ENCODE peak calls at places on chromosome 7, in four cellular contexts. W is fibroblast of lung, M is spleen, K is pancreas. L is an unnamed sample.

GRCh38 chr7:116213361-116214155 is 3.2 kb downstream of the TES start:
- DNase-seq in W (peak), M (no peak), K (no peak), L (no peak)

GRCh38 chr7:30846378-30846777 is 65.3 kb upstream of the AQP1 start:
- DNase-seq in W (no peak), M (peak), K (peak), L (no peak)

GRCh38 chr7:49644402-49645166 is 128.9 kb upstream of the VWC2 start:
- DNase-seq in W (no peak), M (no peak), K (no peak), L (no peak)

GRCh38 chr7:94396044-94396443 is 1.3 kb downstream of the COL1A2 start:
- DNase-seq in W (peak), M (no peak), K (no peak), L (no peak)

GRCh38 chr7:28055161-28055544 is 125.4 kb downstream of the JAZF1 start:
- DNase-seq in W (peak), M (no peak), K (no peak), L (no peak)

GRCh38 chr7:23618241-23618640 is 21.1 kb downstream of the CCDC126 start:
- DNase-seq in W (peak), M (no peak), K (no peak), L (no peak)

GRCh38 chr7:125406111-125406510 is 476.5 kb upstream of the POT1 start:
- DNase-seq in W (peak), M (no peak), K (no peak), L (no peak)

GRCh38 chr7:69429817-69430501 is 168.3 kb upstream of the AUTS2 start:
- DNase-seq in W (peak), M (no peak), K (no peak), L (peak)

DNA sequence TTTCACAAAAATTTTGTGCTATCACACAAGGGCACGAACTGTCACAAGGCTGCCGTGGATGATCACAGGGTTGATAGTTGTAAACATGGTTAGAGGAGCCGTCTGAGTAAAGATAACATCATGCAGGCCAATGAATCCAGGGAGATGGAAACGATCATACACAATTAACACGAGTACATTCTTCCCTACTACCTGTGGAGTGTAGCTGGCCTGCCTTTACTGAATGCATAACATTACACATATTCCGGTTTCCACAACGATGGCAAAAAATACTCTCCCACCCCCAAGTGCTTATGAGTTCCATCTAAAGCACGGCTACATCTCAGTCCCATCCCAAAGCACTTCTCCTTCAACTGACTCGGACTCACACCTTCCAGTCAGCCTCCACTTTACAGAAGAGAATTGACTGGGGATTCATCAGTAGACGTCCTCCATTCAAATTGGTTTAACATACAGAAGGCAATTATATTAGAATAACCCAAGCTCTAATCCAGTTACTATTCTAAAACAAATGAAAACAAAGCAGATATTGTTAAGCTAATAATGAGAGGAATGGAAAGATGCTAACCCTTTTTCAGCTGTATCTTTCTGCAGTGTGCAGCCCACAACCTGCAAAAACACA is 69.0 kb downstream of the EZH2 start:
- DNase-seq in W (no peak), M (no peak), K (no peak), L (no peak)
- H3K27ac ChIP-seq in W (no peak), M (no peak), K (no peak), L (no peak)

DNA sequence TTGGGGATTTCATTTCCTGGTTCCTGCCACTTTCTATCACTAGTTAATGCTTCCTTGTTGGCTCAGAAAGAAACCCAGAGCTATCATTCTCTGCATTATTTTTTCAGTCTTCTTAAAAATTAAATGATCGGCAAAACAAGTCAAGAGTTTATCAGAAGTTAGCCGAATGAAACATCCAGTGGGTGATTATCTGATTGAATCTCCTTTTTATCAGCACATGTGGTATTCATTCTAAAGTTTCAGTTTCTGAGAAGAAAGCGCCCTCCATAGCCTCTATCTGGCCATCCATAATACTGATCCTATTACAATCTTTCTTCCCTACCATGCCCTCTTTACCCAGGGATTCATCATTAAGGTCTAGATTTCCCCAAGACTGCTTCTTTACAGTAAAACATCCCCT is 71.8 kb downstream of the OSBPL3 start:
- DNase-seq in W (no peak), M (no peak), K (no peak), L (no peak)
- H3K4me3 ChIP-seq in W (no peak), M (no peak), K (no peak), L (no peak)

DNA sequence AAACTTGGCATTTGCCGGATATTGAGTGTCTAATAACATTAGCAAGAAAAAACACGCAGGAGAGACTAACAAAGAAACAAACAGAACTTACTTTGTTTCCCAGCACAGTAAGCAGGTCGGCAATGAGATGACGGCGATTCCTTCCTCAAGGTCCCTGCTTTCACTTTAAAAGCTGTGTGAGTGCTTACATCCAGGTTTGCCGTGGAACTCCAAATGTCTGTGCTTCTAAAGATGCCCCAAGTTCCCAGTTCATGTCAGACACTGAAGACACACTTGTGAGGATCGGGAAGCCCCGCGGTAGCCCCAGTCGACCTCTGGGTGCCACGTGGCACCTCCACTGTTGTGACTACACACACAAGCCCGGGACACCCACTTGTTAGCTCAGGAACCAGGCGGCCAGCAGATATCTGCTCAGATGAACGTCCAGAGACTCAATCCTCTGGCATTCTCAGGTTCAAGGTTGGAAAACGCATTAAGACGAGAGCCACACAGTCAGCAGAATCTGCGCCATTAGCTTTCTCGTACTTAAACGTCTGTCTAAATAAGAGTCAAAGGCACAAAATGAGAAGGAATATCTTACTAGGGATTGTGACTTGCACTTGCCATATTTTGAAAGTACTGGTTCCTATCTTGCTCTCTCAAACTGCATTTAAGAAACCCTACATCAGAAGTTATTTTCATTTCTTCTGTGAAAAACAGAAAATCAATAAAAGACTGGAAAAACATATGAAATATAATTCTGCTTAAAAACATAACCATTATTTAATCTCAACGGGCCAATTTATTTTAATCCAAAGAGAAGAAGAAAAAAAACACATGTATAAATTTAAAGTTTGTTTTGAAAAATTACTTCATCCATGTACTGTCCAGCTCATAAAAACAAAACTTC is 207.6 kb upstream of the KLF14 start:
- DNase-seq in W (peak), M (peak), K (peak), L (no peak)
- H3K27ac ChIP-seq in W (peak), M (peak), K (peak), L (peak)

GRCh38 chr7:92133737-92134270 is 473 bp downstream of the CYP51A1 start:
- DNase-seq in W (peak), M (peak), K (peak), L (peak)

GRCh38 chr7:92134271-92135099 is at the start of gene CYP51A1:
- DNase-seq in W (peak), M (peak), K (peak), L (peak)

GRCh38 chr7:92137531-92137930 is 3.3 kb upstream of the CYP51A1 start:
- DNase-seq in W (peak), M (no peak), K (no peak), L (no peak)

GRCh38 chr7:92135100-92135429 is 788 bp upstream of the CYP51A1 start:
- DNase-seq in W (peak), M (no peak), K (no peak), L (no peak)

GRCh38 chr7:92135490-92135889 is 1.2 kb upstream of the CYP51A1 start:
- DNase-seq in W (peak), M (no peak), K (no peak), L (no peak)
- H3K4me3 ChIP-seq in W (peak), M (no peak), K (peak), L (peak)

GRCh38 chr7:99677013-99677412 is 2.8 kb downstream of the CYP3A5 start:
- DNase-seq in W (peak), M (no peak), K (no peak), L (no peak)

GRCh38 chr7:99674995-99675742 is 4.6 kb downstream of the CYP3A5 start:
- DNase-seq in W (no peak), M (no peak), K (no peak), L (no peak)

GRCh38 chr7:99679032-99679399 is 780 bp downstream of the CYP3A5 start:
- DNase-seq in W (peak), M (no peak), K (no peak), L (no peak)

GRCh38 chr7:99677646-99678045 is 2.1 kb downstream of the CYP3A5 start:
- DNase-seq in W (no peak), M (no peak), K (no peak), L (no peak)

GRCh38 chr7:99679400-99680191 is at the start of gene CYP3A5:
- DNase-seq in W (no peak), M (no peak), K (peak), L (no peak)
- H3K27ac ChIP-seq in W (peak), M (no peak), K (peak), L (no peak)

GRCh38 chr7:7868245-7868899 is 100.2 kb upstream of the GLCCI1 start:
- DNase-seq in W (no peak), M (no peak), K (no peak), L (no peak)
- H3K4me3 ChIP-seq in W (no peak), M (no peak), K (no peak), L (no peak)

GRCh38 chr7:134905375-134905774 is 80.9 kb upstream of the AGBL3 start:
- DNase-seq in W (peak), M (no peak), K (no peak), L (no peak)

GRCh38 chr7:134910214-134910890 is 76.0 kb upstream of the AGBL3 start:
- DNase-seq in W (no peak), M (no peak), K (no peak), L (no peak)

GRCh38 chr7:134908289-134908688 is 78.0 kb upstream of the AGBL3 start:
- DNase-seq in W (peak), M (no peak), K (no peak), L (no peak)

GRCh38 chr7:134907639-134908038 is 78.7 kb upstream of the AGBL3 start:
- DNase-seq in W (peak), M (no peak), K (no peak), L (no peak)

GRCh38 chr7:134907000-134907399 is 79.3 kb upstream of the AGBL3 start:
- DNase-seq in W (no peak), M (no peak), K (no peak), L (no peak)
- H3K27ac ChIP-seq in W (no peak), M (no peak), K (no peak), L (no peak)

L was measured in dorsolateral prefrontal cortex.